ENCODE peak calls at places on chromosomes 7 and 10, in nine cellular contexts. One of them, this sample, is unnamed.

GRCh38 chr10:59557052-59557451 is 152.6 kb downstream of the SLC16A9 start:
- DNase-seq in H9: no peak
- DNase-seq in breast epithelium: no peak
- DNase-seq in GM23338: peak; percentile 77
- DNase-seq in ovary: no peak
- DNase-seq in right lobe of liver: no peak
- DNase-seq in MM.1S: no peak
- DNase-seq in OCI-LY7: no peak
- DNase-seq in hepatocyte: no peak
- DNase-seq in this sample: no peak

GRCh38 chr10:24162236-24162635 is 46.7 kb upstream of the KIAA1217 start:
- DNase-seq in H9: no peak
- DNase-seq in breast epithelium: no peak
- DNase-seq in GM23338: no peak
- DNase-seq in ovary: no peak
- DNase-seq in right lobe of liver: no peak
- DNase-seq in MM.1S: no peak
- DNase-seq in OCI-LY7: no peak
- DNase-seq in hepatocyte: no peak
- DNase-seq in this sample: no peak

GRCh38 chr10:3926268-3926667 is 141.3 kb upstream of the KLF6 start:
- DNase-seq in H9: no peak
- DNase-seq in breast epithelium: no peak
- DNase-seq in GM23338: no peak
- DNase-seq in ovary: no peak
- DNase-seq in right lobe of liver: no peak
- DNase-seq in MM.1S: no peak
- DNase-seq in OCI-LY7: no peak
- DNase-seq in hepatocyte: no peak
- DNase-seq in this sample: peak; percentile 54

GRCh38 chr10:83862723-83863122 is 276.6 kb upstream of the GHITM start:
- DNase-seq in H9: no peak
- DNase-seq in breast epithelium: no peak
- DNase-seq in GM23338: no peak
- DNase-seq in ovary: no peak
- DNase-seq in right lobe of liver: no peak
- DNase-seq in MM.1S: no peak
- DNase-seq in OCI-LY7: no peak
- DNase-seq in hepatocyte: no peak
- DNase-seq in this sample: no peak

GRCh38 chr10:80158598-80159127 is 26.1 kb downstream of the PLAC9 start:
- DNase-seq in H9: no peak
- DNase-seq in breast epithelium: peak; percentile 72
- DNase-seq in GM23338: no peak
- DNase-seq in ovary: peak; percentile 74
- DNase-seq in right lobe of liver: peak; percentile 57
- DNase-seq in MM.1S: no peak
- DNase-seq in OCI-LY7: no peak
- DNase-seq in hepatocyte: peak; percentile 89
- DNase-seq in this sample: peak; percentile 91

GRCh38 chr7:121109145-121109544 is 120.6 kb downstream of the CPED1 start:
- DNase-seq in H9: no peak
- DNase-seq in breast epithelium: no peak
- DNase-seq in GM23338: peak; percentile 39
- DNase-seq in ovary: no peak
- DNase-seq in right lobe of liver: no peak
- DNase-seq in MM.1S: no peak
- DNase-seq in OCI-LY7: no peak
- DNase-seq in hepatocyte: no peak
- DNase-seq in this sample: no peak

GRCh38 chr7:25359471-25360059 is 131.3 kb upstream of the NPVF start:
- DNase-seq in H9: no peak
- DNase-seq in breast epithelium: no peak
- DNase-seq in GM23338: peak; percentile 36
- DNase-seq in ovary: no peak
- DNase-seq in right lobe of liver: no peak
- DNase-seq in MM.1S: no peak
- DNase-seq in OCI-LY7: no peak
- DNase-seq in hepatocyte: peak; percentile 43
- DNase-seq in this sample: no peak

GRCh38 chr7:57427146-57427545 is 22.8 kb upstream of the ZNF716 start:
- DNase-seq in H9: no peak
- DNase-seq in breast epithelium: no peak
- DNase-seq in GM23338: no peak
- DNase-seq in ovary: no peak
- DNase-seq in right lobe of liver: no peak
- DNase-seq in MM.1S: no peak
- DNase-seq in OCI-LY7: no peak
- DNase-seq in hepatocyte: no peak
- DNase-seq in this sample: no peak

GRCh38 chr10:121947931-121948330 is 20.1 kb upstream of the ATE1 start:
- DNase-seq in H9: no peak
- DNase-seq in breast epithelium: no peak
- DNase-seq in GM23338: no peak
- DNase-seq in ovary: no peak
- DNase-seq in right lobe of liver: no peak
- DNase-seq in MM.1S: no peak
- DNase-seq in OCI-LY7: no peak
- DNase-seq in hepatocyte: no peak
- DNase-seq in this sample: no peak

GRCh38 chr10:34241226-34242000 is 573.7 kb downstream of the PARD3 start:
- DNase-seq in H9: no peak
- DNase-seq in breast epithelium: no peak
- DNase-seq in GM23338: no peak
- DNase-seq in ovary: no peak
- DNase-seq in right lobe of liver: no peak
- DNase-seq in MM.1S: no peak
- DNase-seq in OCI-LY7: no peak
- DNase-seq in hepatocyte: no peak
- DNase-seq in this sample: no peak

GRCh38 chr10:89590326-89590725 is 54.7 kb downstream of the PANK1 start:
- DNase-seq in H9: no peak
- DNase-seq in breast epithelium: no peak
- DNase-seq in GM23338: no peak
- DNase-seq in ovary: no peak
- DNase-seq in right lobe of liver: no peak
- DNase-seq in MM.1S: no peak
- DNase-seq in OCI-LY7: no peak
- DNase-seq in hepatocyte: no peak
- DNase-seq in this sample: no peak

GRCh38 chr10:89589091-89589725 is 53.8 kb upstream of the SLC16A12 start:
- DNase-seq in H9: no peak
- DNase-seq in breast epithelium: no peak
- DNase-seq in GM23338: no peak
- DNase-seq in ovary: no peak
- DNase-seq in right lobe of liver: no peak
- DNase-seq in MM.1S: no peak
- DNase-seq in OCI-LY7: no peak
- DNase-seq in hepatocyte: no peak
- DNase-seq in this sample: no peak

GRCh38 chr10:89591111-89591795 is 53.8 kb downstream of the PANK1 start:
- DNase-seq in H9: no peak
- DNase-seq in breast epithelium: no peak
- DNase-seq in GM23338: no peak
- DNase-seq in ovary: no peak
- DNase-seq in right lobe of liver: peak; percentile 38
- DNase-seq in MM.1S: no peak
- DNase-seq in OCI-LY7: no peak
- DNase-seq in hepatocyte: peak; percentile 13
- DNase-seq in this sample: no peak

GRCh38 chr10:89591796-89592271 is 53.2 kb downstream of the PANK1 start:
- DNase-seq in H9: no peak
- DNase-seq in breast epithelium: no peak
- DNase-seq in GM23338: no peak
- DNase-seq in ovary: peak; percentile 53
- DNase-seq in right lobe of liver: peak; percentile 46
- DNase-seq in MM.1S: no peak
- DNase-seq in OCI-LY7: no peak
- DNase-seq in hepatocyte: peak; percentile 65
- DNase-seq in this sample: no peak

DNA sequence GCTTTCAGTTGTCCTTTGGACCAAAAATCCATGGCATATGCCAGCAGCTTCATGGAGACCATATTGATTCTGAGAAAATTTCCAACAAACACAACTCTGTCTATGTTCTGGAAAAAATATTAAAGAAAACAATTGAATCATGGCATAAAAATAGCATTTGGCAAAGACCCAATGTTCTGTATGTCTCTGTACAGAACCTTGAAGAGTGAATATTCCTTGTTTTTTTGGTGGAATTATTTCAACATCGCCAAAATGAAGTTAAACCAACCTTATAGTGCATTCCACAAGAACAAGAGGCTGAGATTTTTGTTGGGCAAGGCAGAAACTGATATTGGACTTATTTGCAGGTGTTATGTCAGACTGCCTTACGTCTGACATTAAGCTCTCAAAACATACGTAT is 53.3 kb upstream of the SLC16A12 start:
- DNase-seq in H9: no peak
- DNase-seq in breast epithelium: no peak
- DNase-seq in GM23338: no peak
- DNase-seq in ovary: no peak
- DNase-seq in right lobe of liver: no peak
- DNase-seq in MM.1S: no peak
- DNase-seq in OCI-LY7: no peak
- DNase-seq in hepatocyte: no peak
- DNase-seq in this sample: no peak
- TF ChIP-seq CTCF in H9: no peak
- TF ChIP-seq CTCF in breast epithelium: no peak
- TF ChIP-seq CTCF in GM23338: no peak
- TF ChIP-seq CTCF in ovary: no peak
- TF ChIP-seq CTCF in right lobe of liver: no peak
- TF ChIP-seq CTCF in MM.1S: no peak
- TF ChIP-seq CTCF in OCI-LY7: no peak
- TF ChIP-seq CTCF in hepatocyte: no peak
- TF ChIP-seq CTCF in this sample: no peak

GRCh38 chr7:44979481-44980392 is 922 bp upstream of the MYO1G start:
- DNase-seq in H9: no peak
- DNase-seq in breast epithelium: no peak
- DNase-seq in GM23338: peak; percentile 35
- DNase-seq in ovary: no peak
- DNase-seq in right lobe of liver: no peak
- DNase-seq in MM.1S: no peak
- DNase-seq in OCI-LY7: peak; percentile 51
- DNase-seq in hepatocyte: no peak
- DNase-seq in this sample: peak; percentile 58

GRCh38 chr7:44982970-44983369 is 4.2 kb upstream of the MYO1G start:
- DNase-seq in H9: no peak
- DNase-seq in breast epithelium: no peak
- DNase-seq in GM23338: no peak
- DNase-seq in ovary: no peak
- DNase-seq in right lobe of liver: no peak
- DNase-seq in MM.1S: no peak
- DNase-seq in OCI-LY7: no peak
- DNase-seq in hepatocyte: no peak
- DNase-seq in this sample: no peak

GRCh38 chr7:44982535-44982923 is 3.7 kb upstream of the MYO1G start:
- DNase-seq in H9: no peak
- DNase-seq in breast epithelium: no peak
- DNase-seq in GM23338: no peak
- DNase-seq in ovary: no peak
- DNase-seq in right lobe of liver: no peak
- DNase-seq in MM.1S: no peak
- DNase-seq in OCI-LY7: no peak
- DNase-seq in hepatocyte: no peak
- DNase-seq in this sample: no peak

GRCh38 chr7:44980393-44981034 is 1.7 kb upstream of the MYO1G start:
- DNase-seq in H9: no peak
- DNase-seq in breast epithelium: no peak
- DNase-seq in GM23338: no peak
- DNase-seq in ovary: no peak
- DNase-seq in right lobe of liver: no peak
- DNase-seq in MM.1S: no peak
- DNase-seq in OCI-LY7: peak; percentile 72
- DNase-seq in hepatocyte: no peak
- DNase-seq in this sample: no peak

GRCh38 chr7:44981035-44981706 is 2.4 kb upstream of the MYO1G start:
- DNase-seq in H9: no peak
- DNase-seq in breast epithelium: no peak
- DNase-seq in GM23338: peak; percentile 36
- DNase-seq in ovary: no peak
- DNase-seq in right lobe of liver: no peak
- DNase-seq in MM.1S: peak; percentile 45
- DNase-seq in OCI-LY7: no peak
- DNase-seq in hepatocyte: no peak
- DNase-seq in this sample: no peak
- H3K4me1 ChIP-seq in H9: no peaks in the 10 kb centered on the region
- H3K4me1 ChIP-seq in breast epithelium: no peaks in the 10 kb centered on the region
- H3K4me1 ChIP-seq in GM23338: peaks cover 10% of the 10 kb centered on the region
- H3K4me1 ChIP-seq in ovary: no peaks in the 10 kb centered on the region
- H3K4me1 ChIP-seq in right lobe of liver: no peaks in the 10 kb centered on the region
- H3K4me1 ChIP-seq in MM.1S: peaks cover 44% of the 10 kb centered on the region
- H3K4me1 ChIP-seq in OCI-LY7: peaks cover 86% of the 10 kb centered on the region
- H3K4me1 ChIP-seq in hepatocyte: no peaks in the 10 kb centered on the region
- H3K4me1 ChIP-seq in this sample: peaks cover 22% of the 10 kb centered on the region

DNA sequence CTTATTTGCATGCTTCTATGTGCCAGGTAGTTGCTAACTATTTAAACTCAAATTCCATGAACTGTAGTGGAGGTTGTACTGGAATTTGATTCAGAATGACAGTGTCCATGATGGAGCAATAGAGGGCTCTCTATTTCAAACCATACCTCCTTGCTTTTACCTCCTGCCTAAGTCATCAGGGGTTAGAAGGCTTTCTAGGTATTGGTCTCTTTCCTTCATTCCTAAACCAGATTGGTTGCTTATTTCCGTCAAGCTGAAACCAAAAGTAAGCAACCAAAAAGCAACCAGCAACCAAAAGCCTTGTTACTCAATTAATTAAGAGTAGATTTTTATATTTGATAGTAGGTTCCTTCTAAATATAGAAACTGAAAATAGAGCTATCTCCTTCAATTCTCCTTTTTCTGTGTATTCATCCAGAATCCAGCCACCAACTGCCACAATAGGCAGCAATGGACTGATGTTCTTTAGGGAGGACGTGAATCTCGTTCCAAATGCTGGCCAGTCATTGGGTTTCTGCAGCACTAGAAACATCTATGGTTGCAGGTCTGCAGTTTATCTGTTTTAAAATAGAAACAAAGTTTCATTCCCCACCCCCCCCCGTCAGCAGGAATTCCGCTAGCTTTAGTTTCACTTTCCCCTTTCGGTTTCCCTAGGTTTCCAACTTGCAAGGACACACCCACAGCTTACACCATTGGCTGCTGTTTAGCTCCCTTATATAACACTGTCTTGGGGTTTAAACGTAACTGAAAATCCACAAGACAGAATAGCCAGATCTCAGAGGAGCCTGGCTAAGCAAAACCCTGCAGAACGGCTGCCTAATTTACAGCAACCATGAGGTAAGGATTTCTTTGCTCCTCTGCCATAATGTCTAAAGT is at the start of gene IFIT1:
- DNase-seq in H9: peak; percentile 37
- DNase-seq in breast epithelium: peak; percentile 38
- DNase-seq in GM23338: peak; percentile 81
- DNase-seq in ovary: peak; percentile 47
- DNase-seq in right lobe of liver: no peak
- DNase-seq in MM.1S: peak; percentile 96
- DNase-seq in OCI-LY7: no peak
- DNase-seq in hepatocyte: peak; percentile 79
- DNase-seq in this sample: peak; percentile 82
- H3K27ac ChIP-seq in H9: peak within 1 kb of the TSS; percentile 51
- H3K27ac ChIP-seq in breast epithelium: peak within 1 kb of the TSS; percentile 85
- H3K27ac ChIP-seq in GM23338: peak within 1 kb of the TSS; percentile 34
- H3K27ac ChIP-seq in ovary: no peak within 1 kb of the TSS
- H3K27ac ChIP-seq in right lobe of liver: peak within 1 kb of the TSS; percentile 99
- H3K27ac ChIP-seq in MM.1S: peak within 1 kb of the TSS; percentile 78
- H3K27ac ChIP-seq in OCI-LY7: no peak within 1 kb of the TSS
- H3K27ac ChIP-seq in hepatocyte: peak within 1 kb of the TSS; percentile 82
- H3K27ac ChIP-seq in this sample: peak within 1 kb of the TSS; percentile 69

GRCh38 chr10:7435674-7436073 is 24.8 kb upstream of the SFMBT2 start:
- DNase-seq in H9: no peak
- DNase-seq in breast epithelium: no peak
- DNase-seq in GM23338: no peak
- DNase-seq in ovary: no peak
- DNase-seq in right lobe of liver: no peak
- DNase-seq in MM.1S: peak; percentile 25
- DNase-seq in OCI-LY7: no peak
- DNase-seq in hepatocyte: no peak
- DNase-seq in this sample: no peak
- TF ChIP-seq CTCF in H9: no peak
- TF ChIP-seq CTCF in breast epithelium: no peak
- TF ChIP-seq CTCF in GM23338: no peak
- TF ChIP-seq CTCF in ovary: no peak
- TF ChIP-seq CTCF in right lobe of liver: no peak
- TF ChIP-seq CTCF in MM.1S: no peak
- TF ChIP-seq CTCF in OCI-LY7: no peak
- TF ChIP-seq CTCF in hepatocyte: no peak
- TF ChIP-seq CTCF in this sample: no peak